ENCODE peak calls at places on chromosomes 3 and 15, in nine cellular contexts. V, R, O, Z, N, U, M, W and H are unnamed samples.

GRCh38 chr15:72503147-72503546 is 29.0 kb downstream of the ARIH1 start:
- DNase-seq in V (no peak), R (no peak), O (no peak), Z (no peak), N (no peak), U (no peak), M (no peak), W (no peak), H (no peak)

GRCh38 chr15:29270169-29270955 is 740 bp upstream of the NSMCE3 start:
- DNase-seq in V (peak), R (no peak), O (no peak), Z (no peak), N (peak), U (no peak), M (no peak), W (no peak), H (no peak)

GRCh38 chr3:100753846-100754245 is 44.6 kb downstream of the TFG start:
- DNase-seq in V (peak), R (no peak), O (no peak), Z (no peak), N (no peak), U (no peak), M (no peak), W (no peak), H (no peak)

GRCh38 chr3:194003128-194004057 is 132.6 kb upstream of the HES1 start:
- DNase-seq in V (peak), R (peak), O (peak), Z (peak), N (peak), U (peak), M (peak), W (peak), H (peak)

GRCh38 chr3:12229144-12229871 is 59.6 kb upstream of the PPARG start:
- DNase-seq in V (no peak), R (no peak), O (no peak), Z (no peak), N (no peak), U (no peak), M (no peak), W (no peak), H (no peak)

GRCh38 chr15:66852064-66852905 is 150.2 kb downstream of the SMAD6 start:
- DNase-seq in V (no peak), R (no peak), O (no peak), Z (no peak), N (no peak), U (no peak), M (no peak), W (peak), H (no peak)

GRCh38 chr3:139312959-139313358 is 30.9 kb upstream of the MRPS22 start:
- DNase-seq in V (peak), R (no peak), O (no peak), Z (no peak), N (peak), U (peak), M (no peak), W (no peak), H (no peak)

GRCh38 chr3:105772635-105773034 is 96.2 kb downstream of the CBLB start:
- DNase-seq in V (no peak), R (no peak), O (no peak), Z (no peak), N (no peak), U (no peak), M (no peak), W (no peak), H (no peak)

GRCh38 chr3:23206371-23206770 is 3.2 kb downstream of the UBE2E2 start:
- DNase-seq in V (no peak), R (no peak), O (no peak), Z (no peak), N (no peak), U (no peak), M (no peak), W (no peak), H (no peak)

GRCh38 chr3:121592856-121593702 is at the start of gene FBXO40:
- DNase-seq in V (no peak), R (peak), O (peak), Z (peak), N (no peak), U (no peak), M (no peak), W (no peak), H (no peak)

GRCh38 chr3:135456182-135456790 is 509.2 kb upstream of the PPP2R3A start:
- DNase-seq in V (no peak), R (peak), O (no peak), Z (peak), N (no peak), U (no peak), M (no peak), W (no peak), H (no peak)

GRCh38 chr15:79168922-79169322 is 78.3 kb upstream of the RASGRF1 start:
- DNase-seq in V (no peak), R (peak), O (no peak), Z (peak), N (no peak), U (no peak), M (no peak), W (no peak), H (no peak)

GRCh38 chr15:55282284-55282833 is 7.3 kb downstream of the RAB27A start:
- DNase-seq in V (peak), R (no peak), O (no peak), Z (no peak), N (peak), U (no peak), M (no peak), W (no peak), H (no peak)

GRCh38 chr15:100628746-100629145 is 26.4 kb downstream of the ASB7 start:
- DNase-seq in V (no peak), R (no peak), O (no peak), Z (no peak), N (peak), U (no peak), M (no peak), W (no peak), H (no peak)

GRCh38 chr15:81015595-81016252 is 15.0 kb downstream of the TLNRD1 start:
- DNase-seq in V (no peak), R (peak), O (no peak), Z (no peak), N (no peak), U (no peak), M (no peak), W (no peak), H (no peak)

GRCh38 chr15:70254186-70254974 is 156.7 kb upstream of the TLE3 start:
- DNase-seq in V (no peak), R (no peak), O (no peak), Z (no peak), N (no peak), U (no peak), M (no peak), W (no peak), H (no peak)

GRCh38 chr3:9316881-9317341 is 45.9 kb upstream of the THUMPD3 start:
- DNase-seq in V (peak), R (peak), O (no peak), Z (peak), N (peak), U (no peak), M (no peak), W (peak), H (peak)

GRCh38 chr15:66287461-66288055 is 5.8 kb upstream of the DIS3L start:
- DNase-seq in V (peak), R (peak), O (no peak), Z (no peak), N (peak), U (peak), M (no peak), W (no peak), H (no peak)

GRCh38 chr15:72758195-72758594 is 25.4 kb downstream of the ADPGK start:
- DNase-seq in V (peak), R (no peak), O (no peak), Z (peak), N (peak), U (no peak), M (no peak), W (no peak), H (peak)

GRCh38 chr3:70982274-70982673 is 601.3 kb downstream of the FOXP1 start:
- DNase-seq in V (no peak), R (no peak), O (no peak), Z (no peak), N (peak), U (no peak), M (no peak), W (no peak), H (no peak)

GRCh38 chr3:127103116-127103515 is 89.8 kb upstream of the PRR23E start:
- DNase-seq in V (no peak), R (peak), O (no peak), Z (no peak), N (no peak), U (no peak), M (no peak), W (no peak), H (no peak)

GRCh38 chr3:87733671-87734367 is 325.0 kb downstream of the CGGBP1 start:
- DNase-seq in V (no peak), R (no peak), O (peak), Z (no peak), N (no peak), U (no peak), M (peak), W (no peak), H (no peak)

GRCh38 chr15:91127236-91127914 is 27.3 kb downstream of the SV2B start:
- DNase-seq in V (no peak), R (peak), O (no peak), Z (no peak), N (no peak), U (no peak), M (no peak), W (no peak), H (no peak)

GRCh38 chr3:99562138-99562537 is 76.3 kb upstream of the COL8A1 start:
- DNase-seq in V (peak), R (peak), O (no peak), Z (no peak), N (peak), U (no peak), M (no peak), W (no peak), H (no peak)

GRCh38 chr3:58560771-58561311 is 16.4 kb downstream of the FAM107A start:
- DNase-seq in V (peak), R (peak), O (no peak), Z (peak), N (peak), U (peak), M (no peak), W (no peak), H (peak)

GRCh38 chr3:40718681-40719080 is 193.9 kb downstream of the ZNF621 start:
- DNase-seq in V (no peak), R (no peak), O (no peak), Z (no peak), N (no peak), U (no peak), M (no peak), W (no peak), H (no peak)

GRCh38 chr15:64703632-64703959 is 71.8 kb downstream of the RBPMS2 start:
- DNase-seq in V (no peak), R (no peak), O (no peak), Z (no peak), N (peak), U (peak), M (no peak), W (no peak), H (no peak)

GRCh38 chr3:147361671-147362420 is 44.5 kb downstream of the ZIC4 start:
- DNase-seq in V (no peak), R (peak), O (peak), Z (no peak), N (peak), U (no peak), M (no peak), W (no peak), H (no peak)

GRCh38 chr3:170725285-170725731 is 139.4 kb upstream of the SLC7A14 start:
- DNase-seq in V (peak), R (no peak), O (no peak), Z (no peak), N (peak), U (no peak), M (no peak), W (no peak), H (no peak)

GRCh38 chr3:13850161-13850945 is 29.5 kb downstream of the WNT7A start:
- DNase-seq in V (no peak), R (peak), O (no peak), Z (peak), N (no peak), U (peak), M (peak), W (no peak), H (no peak)

GRCh38 chr3:177683619-177684018 is 486.3 kb upstream of the TBL1XR1 start:
- DNase-seq in V (no peak), R (no peak), O (no peak), Z (no peak), N (no peak), U (no peak), M (no peak), W (no peak), H (no peak)

GRCh38 chr3:156685752-156686151 is 11.4 kb downstream of the TIPARP start:
- DNase-seq in V (no peak), R (no peak), O (no peak), Z (no peak), N (no peak), U (no peak), M (no peak), W (no peak), H (no peak)
- H3K4me3 ChIP-seq in V (no peak), R (no peak), O (no peak), Z (no peak), N (no peak), U (no peak), M (no peak), W (no peak), H (peak)

DNA sequence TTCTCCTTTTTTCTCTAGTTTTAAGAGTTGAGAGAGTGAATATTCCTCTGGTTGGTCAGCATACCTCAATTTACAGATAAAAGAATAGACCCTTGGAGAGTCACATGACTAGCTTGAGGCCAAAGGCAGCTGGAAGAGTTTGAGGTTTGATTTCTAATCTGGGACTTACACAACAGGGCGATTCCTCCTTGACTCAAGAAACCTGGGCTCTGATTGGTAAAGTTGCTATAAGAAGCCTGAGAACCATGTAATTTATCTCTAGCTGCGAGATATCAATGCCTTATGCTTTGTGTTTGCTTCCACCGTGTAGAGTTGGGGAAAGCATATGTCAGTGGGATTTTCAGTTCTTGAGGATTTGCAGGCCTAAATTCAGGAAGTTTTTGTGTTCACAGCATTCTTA is 206.1 kb downstream of the KLHL25 start:
- DNase-seq in V (peak), R (no peak), O (no peak), Z (no peak), N (peak), U (no peak), M (no peak), W (no peak), H (no peak)
- H3K4me3 ChIP-seq in V (no peak), R (no peak), O (peak), Z (no peak), N (no peak), U (peak), M (no peak), W (no peak), H (no peak)

DNA sequence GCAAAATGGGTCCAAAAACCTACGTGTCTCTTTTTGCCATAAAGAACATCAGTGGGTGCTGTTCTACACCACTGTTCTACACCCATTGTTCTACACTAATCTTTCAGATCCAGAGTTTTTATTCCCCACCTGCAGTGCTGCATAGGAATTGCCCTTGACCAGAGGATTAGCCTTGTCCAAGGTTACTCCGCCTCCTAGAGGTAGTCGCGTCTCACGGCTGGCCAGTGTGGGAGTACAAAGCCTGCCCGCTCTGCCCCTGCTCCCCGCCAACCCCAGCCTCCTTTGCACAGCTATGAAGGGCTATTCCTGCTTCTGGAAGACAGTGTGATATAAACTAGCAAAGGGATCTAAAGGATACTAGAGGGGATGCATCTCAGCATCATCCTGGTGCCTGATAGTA is 222.1 kb upstream of the LMCD1 start:
- DNase-seq in V (no peak), R (no peak), O (no peak), Z (no peak), N (no peak), U (no peak), M (no peak), W (no peak), H (no peak)
- H3K4me3 ChIP-seq in V (no peak), R (no peak), O (no peak), Z (no peak), N (no peak), U (no peak), M (no peak), W (no peak), H (no peak)

GRCh38 chr15:51938286-51938685 is 33.3 kb downstream of the LEO1 start:
- DNase-seq in V (no peak), R (no peak), O (no peak), Z (no peak), N (no peak), U (no peak), M (no peak), W (no peak), H (no peak)

GRCh38 chr15:51931638-51932037 is 39.9 kb downstream of the LEO1 start:
- DNase-seq in V (peak), R (no peak), O (no peak), Z (no peak), N (peak), U (no peak), M (no peak), W (no peak), H (no peak)

GRCh38 chr15:51939216-51939615 is 32.4 kb downstream of the LEO1 start:
- DNase-seq in V (no peak), R (no peak), O (no peak), Z (no peak), N (no peak), U (no peak), M (no peak), W (no peak), H (no peak)

GRCh38 chr15:51935466-51936118 is 36.0 kb downstream of the LEO1 start:
- DNase-seq in V (peak), R (no peak), O (no peak), Z (no peak), N (no peak), U (no peak), M (no peak), W (no peak), H (no peak)

DNA sequence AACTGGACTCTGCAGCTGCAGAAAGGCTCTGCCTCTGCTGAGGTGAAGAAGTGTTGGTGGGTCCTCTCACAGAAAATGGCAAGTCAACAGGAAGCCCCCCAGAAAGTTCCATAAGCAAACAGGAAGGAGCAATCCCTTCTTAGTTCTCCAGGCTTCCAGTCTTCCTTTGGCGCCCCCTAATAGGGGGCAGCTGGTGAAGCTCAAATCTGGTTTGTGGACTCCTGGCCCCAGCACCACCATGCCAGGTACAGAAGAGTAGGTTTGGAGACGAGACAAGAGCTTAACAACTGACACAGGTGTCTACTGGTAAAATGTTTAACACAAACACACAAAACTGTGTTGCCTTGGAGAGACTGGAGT is 35.5 kb downstream of the LEO1 start:
- DNase-seq in V (no peak), R (no peak), O (no peak), Z (peak), N (no peak), U (no peak), M (no peak), W (no peak), H (no peak)
- H3K4me3 ChIP-seq in V (no peak), R (no peak), O (no peak), Z (peak), N (no peak), U (no peak), M (no peak), W (no peak), H (no peak)

DNA sequence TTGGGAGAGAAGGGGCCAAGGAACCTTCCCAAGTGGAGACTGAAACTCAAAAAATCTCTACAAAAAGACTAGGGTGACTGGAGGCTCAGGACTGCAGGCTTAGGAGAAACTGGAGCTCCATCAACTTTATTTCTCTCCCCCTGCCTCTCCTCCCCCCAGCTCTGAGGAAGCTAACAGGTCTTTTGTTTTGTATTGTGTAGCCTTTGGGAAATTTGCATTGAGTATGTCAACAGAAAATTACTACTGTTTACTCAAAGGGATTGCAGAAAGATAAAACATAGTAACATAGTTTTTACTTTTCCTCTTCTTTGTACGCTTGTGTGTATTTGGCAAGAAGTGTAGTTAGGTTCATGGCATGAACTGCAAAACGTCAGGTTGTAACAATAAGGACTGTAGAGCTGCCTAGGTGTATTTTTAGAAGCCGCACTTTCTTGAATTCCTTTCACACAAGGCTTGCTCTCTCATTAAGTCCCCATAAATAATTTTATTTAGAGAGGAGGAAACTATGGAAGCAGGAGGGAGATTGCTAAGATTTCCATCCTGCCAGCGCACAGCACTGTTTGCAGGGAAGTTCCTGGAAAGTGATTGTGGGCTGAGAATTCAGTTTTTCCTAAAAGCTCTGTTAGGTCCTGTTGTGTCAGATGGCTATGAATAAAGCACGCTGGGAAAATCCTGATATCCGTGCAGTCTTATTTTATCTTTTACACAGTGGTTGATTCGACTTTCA is 21.1 kb upstream of the SATB1 start:
- DNase-seq in V (no peak), R (peak), O (no peak), Z (no peak), N (no peak), U (no peak), M (no peak), W (no peak), H (no peak)
- H3K4me3 ChIP-seq in V (no peak), R (peak), O (peak), Z (peak), N (no peak), U (no peak), M (no peak), W (peak), H (no peak)